ENCODE peak calls at places on chromosomes 4 and X, in nine cellular contexts. One of them, this sample, is unnamed.

GRCh38 chrX:68686684-68687045 is 39.2 kb downstream of the STARD8 start:
- DNase-seq in A549: peak
- DNase-seq in GM23338: peak
- DNase-seq in dorsolateral prefrontal cortex: no peak
- DNase-seq in K562: peak
- DNase-seq in astrocyte of the spinal cord: peak
- DNase-seq in fibroblast of lung: peak
- DNase-seq in HFF-Myc: no peak
- DNase-seq in cardiac muscle cell: peak
- DNase-seq in this sample: no peak

GRCh38 chrX:15158736-15159406 is 111.0 kb downstream of the ASB9 start:
- DNase-seq in A549: no peak
- DNase-seq in GM23338: no peak
- DNase-seq in dorsolateral prefrontal cortex: no peak
- DNase-seq in K562: no peak
- DNase-seq in astrocyte of the spinal cord: no peak
- DNase-seq in fibroblast of lung: no peak
- DNase-seq in HFF-Myc: no peak
- DNase-seq in cardiac muscle cell: no peak
- DNase-seq in this sample: no peak

GRCh38 chr4:145218251-145218650 is 37.9 kb upstream of the OTUD4 start:
- DNase-seq in A549: no peak
- DNase-seq in GM23338: peak
- DNase-seq in dorsolateral prefrontal cortex: no peak
- DNase-seq in K562: no peak
- DNase-seq in astrocyte of the spinal cord: no peak
- DNase-seq in fibroblast of lung: no peak
- DNase-seq in HFF-Myc: no peak
- DNase-seq in cardiac muscle cell: peak
- DNase-seq in this sample: no peak

GRCh38 chr4:15779336-15779735 is 1.2 kb downstream of the CD38 start:
- DNase-seq in A549: peak
- DNase-seq in GM23338: peak
- DNase-seq in dorsolateral prefrontal cortex: peak
- DNase-seq in K562: peak
- DNase-seq in astrocyte of the spinal cord: peak
- DNase-seq in fibroblast of lung: peak
- DNase-seq in HFF-Myc: peak
- DNase-seq in cardiac muscle cell: peak
- DNase-seq in this sample: no peak

GRCh38 chrX:115697806-115698205 is 136.8 kb downstream of the PLS3 start:
- DNase-seq in A549: no peak
- DNase-seq in GM23338: no peak
- DNase-seq in dorsolateral prefrontal cortex: no peak
- DNase-seq in K562: no peak
- DNase-seq in astrocyte of the spinal cord: no peak
- DNase-seq in fibroblast of lung: no peak
- DNase-seq in HFF-Myc: no peak
- DNase-seq in cardiac muscle cell: no peak
- DNase-seq in this sample: no peak

GRCh38 chr4:88188738-88189417 is 30.4 kb upstream of the ABCG2 start:
- DNase-seq in A549: no peak
- DNase-seq in GM23338: no peak
- DNase-seq in dorsolateral prefrontal cortex: no peak
- DNase-seq in K562: no peak
- DNase-seq in astrocyte of the spinal cord: no peak
- DNase-seq in fibroblast of lung: no peak
- DNase-seq in HFF-Myc: no peak
- DNase-seq in cardiac muscle cell: no peak
- DNase-seq in this sample: no peak

GRCh38 chr4:175109933-175110332 is 191.8 kb downstream of the ADAM29 start:
- DNase-seq in A549: no peak
- DNase-seq in GM23338: peak
- DNase-seq in dorsolateral prefrontal cortex: no peak
- DNase-seq in K562: peak
- DNase-seq in astrocyte of the spinal cord: no peak
- DNase-seq in fibroblast of lung: no peak
- DNase-seq in HFF-Myc: no peak
- DNase-seq in cardiac muscle cell: no peak
- DNase-seq in this sample: no peak

GRCh38 chrX:153635788-153636668 is 11.0 kb upstream of the DUSP9 start:
- DNase-seq in A549: peak
- DNase-seq in GM23338: peak
- DNase-seq in dorsolateral prefrontal cortex: peak
- DNase-seq in K562: peak
- DNase-seq in astrocyte of the spinal cord: no peak
- DNase-seq in fibroblast of lung: no peak
- DNase-seq in HFF-Myc: no peak
- DNase-seq in cardiac muscle cell: no peak
- DNase-seq in this sample: no peak

GRCh38 chr4:128322986-128323385 is 35.4 kb upstream of the PGRMC2 start:
- DNase-seq in A549: peak
- DNase-seq in GM23338: no peak
- DNase-seq in dorsolateral prefrontal cortex: no peak
- DNase-seq in K562: no peak
- DNase-seq in astrocyte of the spinal cord: peak
- DNase-seq in fibroblast of lung: no peak
- DNase-seq in HFF-Myc: no peak
- DNase-seq in cardiac muscle cell: peak
- DNase-seq in this sample: no peak

GRCh38 chr4:184851200-184851541 is 25.4 kb upstream of the ACSL1 start:
- DNase-seq in A549: no peak
- DNase-seq in GM23338: no peak
- DNase-seq in dorsolateral prefrontal cortex: no peak
- DNase-seq in K562: no peak
- DNase-seq in astrocyte of the spinal cord: no peak
- DNase-seq in fibroblast of lung: no peak
- DNase-seq in HFF-Myc: no peak
- DNase-seq in cardiac muscle cell: peak
- DNase-seq in this sample: no peak

GRCh38 chr4:155883895-155884294 is 17.8 kb upstream of the ASIC5 start:
- DNase-seq in A549: no peak
- DNase-seq in GM23338: no peak
- DNase-seq in dorsolateral prefrontal cortex: no peak
- DNase-seq in K562: no peak
- DNase-seq in astrocyte of the spinal cord: no peak
- DNase-seq in fibroblast of lung: no peak
- DNase-seq in HFF-Myc: no peak
- DNase-seq in cardiac muscle cell: no peak
- DNase-seq in this sample: no peak

GRCh38 chr4:113958766-113959540 is 20.5 kb downstream of the ARSJ start:
- DNase-seq in A549: peak
- DNase-seq in GM23338: no peak
- DNase-seq in dorsolateral prefrontal cortex: no peak
- DNase-seq in K562: no peak
- DNase-seq in astrocyte of the spinal cord: peak
- DNase-seq in fibroblast of lung: peak
- DNase-seq in HFF-Myc: peak
- DNase-seq in cardiac muscle cell: peak
- DNase-seq in this sample: peak

GRCh38 chr4:5037553-5038551 is 13.4 kb upstream of the STK32B start:
- DNase-seq in A549: peak
- DNase-seq in GM23338: no peak
- DNase-seq in dorsolateral prefrontal cortex: no peak
- DNase-seq in K562: peak
- DNase-seq in astrocyte of the spinal cord: peak
- DNase-seq in fibroblast of lung: peak
- DNase-seq in HFF-Myc: peak
- DNase-seq in cardiac muscle cell: peak
- DNase-seq in this sample: peak

GRCh38 chr4:128107766-128108165 is 46.7 kb downstream of the LARP1B start:
- DNase-seq in A549: no peak
- DNase-seq in GM23338: no peak
- DNase-seq in dorsolateral prefrontal cortex: no peak
- DNase-seq in K562: peak
- DNase-seq in astrocyte of the spinal cord: peak
- DNase-seq in fibroblast of lung: peak
- DNase-seq in HFF-Myc: no peak
- DNase-seq in cardiac muscle cell: no peak
- DNase-seq in this sample: peak

GRCh38 chr4:112423591-112423990 is 92.4 kb downstream of the NEUROG2 start:
- DNase-seq in A549: no peak
- DNase-seq in GM23338: no peak
- DNase-seq in dorsolateral prefrontal cortex: no peak
- DNase-seq in K562: no peak
- DNase-seq in astrocyte of the spinal cord: peak
- DNase-seq in fibroblast of lung: peak
- DNase-seq in HFF-Myc: no peak
- DNase-seq in cardiac muscle cell: no peak
- DNase-seq in this sample: no peak

GRCh38 chrX:22122510-22122909 is 90.4 kb downstream of the PHEX start:
- DNase-seq in A549: no peak
- DNase-seq in GM23338: no peak
- DNase-seq in dorsolateral prefrontal cortex: no peak
- DNase-seq in K562: no peak
- DNase-seq in astrocyte of the spinal cord: peak
- DNase-seq in fibroblast of lung: peak
- DNase-seq in HFF-Myc: no peak
- DNase-seq in cardiac muscle cell: peak
- DNase-seq in this sample: peak

GRCh38 chr4:80237992-80238391 is 28.5 kb upstream of the FGF5 start:
- DNase-seq in A549: no peak
- DNase-seq in GM23338: no peak
- DNase-seq in dorsolateral prefrontal cortex: no peak
- DNase-seq in K562: no peak
- DNase-seq in astrocyte of the spinal cord: peak
- DNase-seq in fibroblast of lung: peak
- DNase-seq in HFF-Myc: peak
- DNase-seq in cardiac muscle cell: peak
- DNase-seq in this sample: peak

GRCh38 chrX:108947205-108947604 is 210.8 kb upstream of the IRS4 start:
- DNase-seq in A549: no peak
- DNase-seq in GM23338: peak
- DNase-seq in dorsolateral prefrontal cortex: no peak
- DNase-seq in K562: no peak
- DNase-seq in astrocyte of the spinal cord: no peak
- DNase-seq in fibroblast of lung: no peak
- DNase-seq in HFF-Myc: no peak
- DNase-seq in cardiac muscle cell: no peak
- DNase-seq in this sample: no peak

GRCh38 chr4:33390977-33391376 is 2670.8 kb downstream of the PCDH7 start:
- DNase-seq in A549: no peak
- DNase-seq in GM23338: no peak
- DNase-seq in dorsolateral prefrontal cortex: no peak
- DNase-seq in K562: no peak
- DNase-seq in astrocyte of the spinal cord: no peak
- DNase-seq in fibroblast of lung: no peak
- DNase-seq in HFF-Myc: no peak
- DNase-seq in cardiac muscle cell: no peak
- DNase-seq in this sample: no peak

GRCh38 chrX:46184749-46185148 is 360.5 kb downstream of the ZNF674 start:
- DNase-seq in A549: no peak
- DNase-seq in GM23338: no peak
- DNase-seq in dorsolateral prefrontal cortex: no peak
- DNase-seq in K562: no peak
- DNase-seq in astrocyte of the spinal cord: no peak
- DNase-seq in fibroblast of lung: no peak
- DNase-seq in HFF-Myc: no peak
- DNase-seq in cardiac muscle cell: no peak
- DNase-seq in this sample: no peak

GRCh38 chr4:105455182-105455581 is 18.7 kb downstream of the PPA2 start:
- DNase-seq in A549: no peak
- DNase-seq in GM23338: no peak
- DNase-seq in dorsolateral prefrontal cortex: no peak
- DNase-seq in K562: no peak
- DNase-seq in astrocyte of the spinal cord: no peak
- DNase-seq in fibroblast of lung: no peak
- DNase-seq in HFF-Myc: no peak
- DNase-seq in cardiac muscle cell: no peak
- DNase-seq in this sample: no peak
- TF ChIP-seq CTCF in A549: no peak
- TF ChIP-seq CTCF in GM23338: no peak
- TF ChIP-seq CTCF in dorsolateral prefrontal cortex: no peak
- TF ChIP-seq CTCF in K562: no peak
- TF ChIP-seq CTCF in astrocyte of the spinal cord: no peak
- TF ChIP-seq CTCF in fibroblast of lung: no peak
- TF ChIP-seq CTCF in HFF-Myc: no peak
- TF ChIP-seq CTCF in cardiac muscle cell: no peak
- TF ChIP-seq CTCF in this sample: no peak

GRCh38 chr4:37890501-37891220 is at the start of gene TBC1D1:
- DNase-seq in A549: no peak
- DNase-seq in GM23338: peak
- DNase-seq in dorsolateral prefrontal cortex: peak
- DNase-seq in K562: no peak
- DNase-seq in astrocyte of the spinal cord: no peak
- DNase-seq in fibroblast of lung: no peak
- DNase-seq in HFF-Myc: no peak
- DNase-seq in cardiac muscle cell: peak
- DNase-seq in this sample: no peak
- H3K4me3 ChIP-seq in A549: peak
- H3K4me3 ChIP-seq in GM23338: peak
- H3K4me3 ChIP-seq in dorsolateral prefrontal cortex: peak
- H3K4me3 ChIP-seq in K562: no peak
- H3K4me3 ChIP-seq in astrocyte of the spinal cord: peak
- H3K4me3 ChIP-seq in fibroblast of lung: peak
- H3K4me3 ChIP-seq in HFF-Myc: peak
- H3K4me3 ChIP-seq in cardiac muscle cell: peak
- H3K4me3 ChIP-seq in this sample: peak

DNA sequence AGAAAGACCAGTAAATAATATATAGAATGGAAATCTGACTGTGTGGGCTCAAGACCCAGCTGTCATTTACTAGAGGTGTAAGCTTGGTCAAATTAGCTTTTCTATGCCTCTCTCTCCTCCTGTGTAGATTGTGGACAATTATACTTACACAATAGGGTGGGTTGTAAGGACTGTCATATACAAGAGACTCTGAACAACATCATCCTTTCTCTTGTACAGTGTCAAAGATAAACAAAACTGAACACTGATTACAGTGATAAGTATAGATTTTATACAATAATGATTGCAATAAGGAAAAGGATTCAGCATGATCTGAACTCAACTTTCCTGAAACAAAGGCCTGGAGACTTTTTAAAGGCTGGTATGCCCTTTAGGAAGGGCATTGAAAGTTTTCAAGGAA is 429.2 kb upstream of the HS3ST1 start:
- DNase-seq in A549: no peak
- DNase-seq in GM23338: no peak
- DNase-seq in dorsolateral prefrontal cortex: no peak
- DNase-seq in K562: no peak
- DNase-seq in astrocyte of the spinal cord: no peak
- DNase-seq in fibroblast of lung: no peak
- DNase-seq in HFF-Myc: no peak
- DNase-seq in cardiac muscle cell: no peak
- DNase-seq in this sample: no peak
- TF ChIP-seq CTCF in A549: no peak
- TF ChIP-seq CTCF in GM23338: no peak
- TF ChIP-seq CTCF in dorsolateral prefrontal cortex: no peak
- TF ChIP-seq CTCF in K562: no peak
- TF ChIP-seq CTCF in astrocyte of the spinal cord: no peak
- TF ChIP-seq CTCF in fibroblast of lung: no peak
- TF ChIP-seq CTCF in HFF-Myc: no peak
- TF ChIP-seq CTCF in cardiac muscle cell: no peak
- TF ChIP-seq CTCF in this sample: no peak

DNA sequence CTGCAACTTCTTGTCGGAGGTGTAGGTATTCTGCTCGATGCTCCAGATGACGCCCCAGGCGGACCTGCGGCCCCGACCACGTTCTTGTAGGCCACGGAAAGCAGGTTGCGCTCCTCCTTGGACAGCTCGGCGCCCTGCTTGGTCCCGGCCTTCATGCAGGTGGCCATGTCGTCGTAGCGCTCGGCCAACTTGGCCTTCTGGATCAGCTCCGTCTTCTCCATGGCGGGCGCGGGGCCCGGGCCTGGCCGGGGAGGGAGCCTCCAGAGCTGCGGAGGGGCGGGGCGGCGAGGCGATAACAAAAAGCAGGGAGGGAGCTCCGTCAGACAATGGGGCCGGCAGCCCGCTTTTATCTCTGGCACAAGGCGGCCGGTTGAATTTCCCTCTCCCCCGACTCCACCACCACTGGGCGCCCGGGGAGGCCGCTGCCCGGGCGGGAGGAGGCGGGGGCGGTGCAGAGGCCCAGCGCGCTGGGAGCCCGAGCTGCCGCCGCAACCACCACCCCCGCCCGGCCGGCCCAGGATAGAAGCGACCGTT is 28.3 kb upstream of the DRP2 start:
- DNase-seq in A549: no peak
- DNase-seq in GM23338: peak
- DNase-seq in dorsolateral prefrontal cortex: no peak
- DNase-seq in K562: peak
- DNase-seq in astrocyte of the spinal cord: no peak
- DNase-seq in fibroblast of lung: no peak
- DNase-seq in HFF-Myc: no peak
- DNase-seq in cardiac muscle cell: peak
- DNase-seq in this sample: no peak
- H3K4me3 ChIP-seq in A549: no peak
- H3K4me3 ChIP-seq in GM23338: peak
- H3K4me3 ChIP-seq in dorsolateral prefrontal cortex: no peak
- H3K4me3 ChIP-seq in K562: peak
- H3K4me3 ChIP-seq in astrocyte of the spinal cord: peak
- H3K4me3 ChIP-seq in fibroblast of lung: no peak
- H3K4me3 ChIP-seq in HFF-Myc: no peak
- H3K4me3 ChIP-seq in cardiac muscle cell: no peak
- H3K4me3 ChIP-seq in this sample: peak